ENCODE peak calls at places on chromosomes 2 and 18, in five cellular contexts. Y is GM12864; N is CD8-positive, alpha-beta T cell; P is cardiac muscle cell; E is fibroblast of lung. M is an unnamed sample.

GRCh38 chr2:159073256-159073655 is 104.8 kb downstream of the TANC1 start:
- DNase-seq in Y (no peak), N (no peak), P (no peak), E (peak), M (peak)

GRCh38 chr2:185757356-185757755 is 18.8 kb downstream of the FSIP2 start:
- DNase-seq in Y (no peak), N (no peak), P (no peak), E (peak), M (no peak)

GRCh38 chr2:149221898-149222297 is 108.5 kb upstream of the LYPD6 start:
- DNase-seq in Y (no peak), N (no peak), P (peak), E (no peak), M (peak)

GRCh38 chr2:42933824-42934254 is 141.5 kb upstream of the HAAO start:
- DNase-seq in Y (no peak), N (no peak), P (no peak), E (no peak), M (no peak)

GRCh38 chr2:239157766-239158165 is 243.1 kb downstream of the HDAC4 start:
- DNase-seq in Y (no peak), N (no peak), P (peak), E (no peak), M (no peak)

GRCh38 chr2:63049291-63050185 is 1.1 kb upstream of the OTX1 start:
- DNase-seq in Y (no peak), N (no peak), P (no peak), E (no peak), M (no peak)

GRCh38 chr2:186868344-186868743 is 19.4 kb upstream of the ZSWIM2 start:
- DNase-seq in Y (no peak), N (no peak), P (no peak), E (peak), M (no peak)

GRCh38 chr2:64699712-64700111 is 46.0 kb upstream of the SERTAD2 start:
- DNase-seq in Y (peak), N (peak), P (no peak), E (no peak), M (no peak)

GRCh38 chr2:9373047-9373446 is 50.3 kb downstream of the ITGB1BP1 start:
- DNase-seq in Y (no peak), N (no peak), P (no peak), E (no peak), M (no peak)

GRCh38 chr2:156077041-156077735 is 255.3 kb downstream of the NR4A2 start:
- DNase-seq in Y (no peak), N (no peak), P (no peak), E (peak), M (no peak)

GRCh38 chr18:79915161-79916127 is 36.0 kb downstream of the SLC66A2 start:
- DNase-seq in Y (no peak), N (no peak), P (no peak), E (no peak), M (no peak)

GRCh38 chr18:9594782-9595181 is 19.6 kb downstream of the PPP4R1 start:
- DNase-seq in Y (no peak), N (no peak), P (no peak), E (peak), M (no peak)

GRCh38 chr18:67133669-67134068 is 382.9 kb downstream of the DSEL start:
- DNase-seq in Y (no peak), N (no peak), P (no peak), E (no peak), M (no peak)

GRCh38 chr2:63992061-63992685 is 27.1 kb downstream of the VPS54 start:
- DNase-seq in Y (no peak), N (no peak), P (no peak), E (no peak), M (peak)

GRCh38 chr2:188628989-188629889 is 337.6 kb downstream of the GULP1 start:
- DNase-seq in Y (no peak), N (no peak), P (no peak), E (peak), M (peak)

GRCh38 chr2:106789185-106789584 is 96.8 kb downstream of the ST6GAL2 start:
- DNase-seq in Y (peak), N (no peak), P (no peak), E (no peak), M (no peak)

GRCh38 chr2:159213296-159213695 is 73.2 kb downstream of the WDSUB1 start:
- DNase-seq in Y (no peak), N (no peak), P (no peak), E (no peak), M (no peak)

GRCh38 chr2:195406886-195407603 is 250.0 kb upstream of the SLC39A10 start:
- DNase-seq in Y (no peak), N (no peak), P (no peak), E (peak), M (no peak)

GRCh38 chr2:62479917-62480316 is 26.1 kb downstream of the TMEM17 start:
- DNase-seq in Y (no peak), N (no peak), P (no peak), E (no peak), M (no peak)

GRCh38 chr2:23385748-23386421 is 906 bp downstream of the KLHL29 start:
- DNase-seq in Y (no peak), N (no peak), P (peak), E (no peak), M (no peak)

DNA sequence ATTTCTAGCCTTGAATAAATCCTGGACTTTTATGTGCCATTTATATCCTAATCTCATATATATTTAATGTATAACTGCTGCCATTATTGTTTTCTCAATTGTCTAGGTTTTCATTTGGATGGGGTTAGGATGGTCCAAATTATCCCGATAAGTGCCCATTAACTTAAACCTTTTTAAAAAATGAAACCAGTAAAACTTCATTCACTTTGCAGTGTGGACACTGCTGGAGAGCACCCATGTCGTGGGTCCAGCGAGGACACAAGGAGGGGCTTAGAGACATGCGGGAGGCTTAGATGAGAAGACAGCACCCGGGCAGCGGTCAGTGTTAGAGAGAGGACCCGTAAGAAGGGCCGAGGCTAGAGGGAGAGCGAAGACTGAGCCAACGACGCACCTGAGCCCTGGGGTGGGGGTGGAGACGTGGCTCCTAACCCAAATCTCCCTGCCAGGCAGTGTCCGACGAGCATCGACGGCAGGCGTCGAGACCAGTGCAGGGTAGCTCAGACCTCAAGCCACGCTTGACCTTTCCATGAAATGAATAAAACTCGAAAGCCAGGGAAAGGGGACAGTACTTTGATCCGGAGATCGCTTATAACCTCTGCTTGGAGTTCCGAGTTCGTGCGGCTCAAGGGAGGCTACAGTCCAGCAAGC is 9.0 kb upstream of the EN1 start:
- DNase-seq in Y (no peak), N (no peak), P (no peak), E (no peak), M (no peak)
- H3K4me3 ChIP-seq in Y (no peak), N (peak), P (no peak), E (no peak), M (no peak)

GRCh38 chr2:73827018-73827417 is 1.7 kb upstream of the STAMBP start:
- DNase-seq in Y (no peak), N (no peak), P (peak), E (peak), M (no peak)
- TF ChIP-seq CTCF in Y (peak), N (no peak), P (peak), E (peak), M (peak)

GRCh38 chr18:3661121-3661520 is 211.1 kb downstream of the TGIF1 start:
- DNase-seq in Y (no peak), N (no peak), P (no peak), E (no peak), M (no peak)

GRCh38 chr18:3658529-3658928 is 208.6 kb downstream of the TGIF1 start:
- DNase-seq in Y (no peak), N (no peak), P (no peak), E (no peak), M (no peak)

GRCh38 chr18:3663870-3664512 is 214.0 kb downstream of the TGIF1 start:
- DNase-seq in Y (no peak), N (no peak), P (no peak), E (no peak), M (no peak)

GRCh38 chr18:3661989-3662388 is 212.0 kb downstream of the TGIF1 start:
- DNase-seq in Y (no peak), N (no peak), P (no peak), E (no peak), M (no peak)

DNA sequence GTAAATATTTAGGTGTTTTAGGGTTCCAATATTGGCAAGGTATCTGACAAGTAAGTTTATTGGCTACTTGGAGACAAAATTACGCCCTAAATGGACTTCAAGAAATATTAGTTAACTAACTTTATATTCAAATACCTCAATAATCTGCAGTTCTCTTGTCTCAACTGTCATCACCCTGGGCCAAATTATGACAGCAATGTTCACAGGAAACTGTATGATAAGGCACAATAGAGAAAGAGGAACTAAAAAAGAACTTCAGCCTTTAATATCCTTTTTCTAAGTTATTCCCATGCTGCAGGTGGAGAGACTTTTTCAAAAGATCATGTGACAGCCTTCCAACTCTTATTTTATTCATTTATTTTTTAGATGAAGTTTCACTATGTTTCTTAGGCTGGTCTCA is 210.7 kb downstream of the TGIF1 start:
- DNase-seq in Y (no peak), N (no peak), P (no peak), E (no peak), M (no peak)
- H3K4me3 ChIP-seq in Y (no peak), N (no peak), P (no peak), E (no peak), M (no peak)

GRCh38 chr18:24876266-24876665 is 415.8 kb downstream of the HRH4 start:
- DNase-seq in Y (no peak), N (no peak), P (no peak), E (no peak), M (no peak)

GRCh38 chr18:24875286-24875685 is 414.8 kb downstream of the HRH4 start:
- DNase-seq in Y (no peak), N (no peak), P (no peak), E (no peak), M (no peak)

GRCh38 chr18:24875761-24876160 is 415.3 kb downstream of the HRH4 start:
- DNase-seq in Y (no peak), N (no peak), P (no peak), E (no peak), M (no peak)

DNA sequence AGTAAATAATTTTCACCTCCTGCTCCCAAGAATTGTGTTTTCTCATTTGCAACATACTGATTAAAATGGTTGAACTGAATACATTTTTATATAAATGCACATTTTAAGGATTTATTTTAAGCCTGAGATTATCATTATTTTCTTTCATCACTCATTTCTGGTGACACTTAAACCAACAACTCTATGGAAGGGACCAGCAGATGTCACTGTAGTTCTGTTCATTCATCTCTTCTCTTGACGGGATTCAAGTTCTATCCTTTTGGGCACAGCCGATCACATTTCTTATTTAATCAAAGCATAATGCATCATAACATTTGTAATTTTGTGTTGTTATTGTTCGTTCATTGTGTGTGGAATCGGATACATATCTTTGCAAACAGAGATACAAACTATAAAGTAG is 417.9 kb downstream of the HRH4 start:
- DNase-seq in Y (peak), N (no peak), P (peak), E (peak), M (peak)
- TF ChIP-seq CTCF in Y (peak), N (no peak), P (peak), E (peak), M (peak)

DNA sequence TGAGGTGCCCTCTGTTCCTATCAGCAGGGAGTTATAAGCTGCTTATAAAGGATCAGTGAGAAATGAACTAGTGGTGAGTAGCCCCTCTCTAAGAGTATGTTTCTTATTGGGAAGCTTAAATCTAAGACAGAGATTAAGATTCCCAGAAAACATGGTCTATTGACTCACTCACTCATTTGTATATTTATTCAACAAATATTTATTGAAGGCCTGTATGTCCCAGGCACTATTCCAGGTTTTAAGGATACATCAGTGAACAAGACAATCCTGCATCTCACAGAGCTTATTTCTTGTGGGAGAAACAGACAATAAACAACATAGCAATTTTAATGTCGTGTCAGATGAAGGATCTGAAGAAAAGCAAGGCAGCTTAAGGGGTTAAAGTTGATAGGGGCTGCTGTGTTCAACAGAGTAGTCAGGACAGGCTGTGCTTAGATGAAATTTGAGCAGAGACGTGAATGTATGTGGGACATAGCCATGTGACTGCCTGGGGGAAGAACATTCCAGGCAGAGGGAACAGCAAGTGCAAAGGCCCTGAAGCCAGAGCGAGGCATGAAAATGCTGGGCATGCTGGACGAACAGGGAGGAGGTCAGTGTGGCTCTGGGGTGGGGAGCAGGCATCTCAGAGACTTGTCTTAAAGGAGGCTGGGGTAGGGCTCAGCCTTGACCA is 14.8 kb upstream of the PSD4 start:
- DNase-seq in Y (no peak), N (no peak), P (no peak), E (peak), M (no peak)
- H3K4me3 ChIP-seq in Y (no peak), N (no peak), P (no peak), E (no peak), M (no peak)

GRCh38 chr2:3001595-3002184 is 375.9 kb downstream of the EIPR1 start:
- DNase-seq in Y (no peak), N (no peak), P (peak), E (no peak), M (no peak)
- TF ChIP-seq CTCF in Y (peak), N (no peak), P (peak), E (no peak), M (no peak)

GRCh38 chr2:27211943-27212625 is at the start of the genes ATRAID and SLC5A6:
- DNase-seq in Y (no peak), N (peak), P (peak), E (peak), M (no peak)

GRCh38 chr2:27211241-27211942 is 449 bp upstream of the ATRAID start:
- DNase-seq in Y (no peak), N (no peak), P (no peak), E (no peak), M (no peak)

GRCh38 chr2:27212626-27213471 is 781 bp upstream of the SLC5A6 start:
- DNase-seq in Y (no peak), N (peak), P (peak), E (peak), M (no peak)

GRCh38 chr2:27208486-27209050 is 3.3 kb upstream of the ATRAID start:
- DNase-seq in Y (no peak), N (no peak), P (no peak), E (no peak), M (peak)

DNA sequence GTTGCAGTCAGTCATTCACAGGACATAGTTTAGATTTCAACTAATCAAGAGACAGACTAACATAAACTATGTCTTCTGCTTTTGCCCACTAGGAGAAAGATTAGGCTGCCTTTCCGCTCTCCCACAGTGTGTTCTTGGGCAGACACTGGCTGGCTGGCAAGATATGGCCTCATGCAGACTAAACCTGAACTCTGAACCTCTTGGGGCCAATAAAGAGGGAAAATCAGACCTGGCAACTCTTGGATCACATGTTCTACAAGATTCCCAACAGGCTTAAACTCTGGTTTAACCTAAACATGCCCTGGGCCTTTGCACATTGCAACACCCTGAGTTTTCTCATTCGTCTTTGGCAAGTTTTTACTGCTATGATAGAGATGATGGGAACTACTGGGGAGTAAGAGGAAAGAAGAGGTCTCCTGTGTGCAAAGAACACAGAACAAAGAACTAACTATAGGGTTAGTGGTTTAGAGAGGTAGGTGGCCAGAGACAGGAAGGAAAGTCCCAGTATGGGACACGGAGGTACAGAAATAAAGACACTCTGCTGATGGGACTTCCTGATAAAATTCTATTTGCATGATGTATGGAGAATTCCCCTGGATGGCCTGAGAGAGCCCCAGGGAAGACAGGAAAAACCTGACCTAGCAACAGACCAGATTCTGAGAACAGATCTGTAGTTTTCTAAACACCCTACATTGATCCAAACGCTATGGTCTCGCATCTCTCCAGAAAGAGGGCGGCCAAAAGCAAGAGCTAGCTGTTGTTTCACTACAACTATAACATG is 2.0 kb upstream of the ATRAID start:
- DNase-seq in Y (no peak), N (no peak), P (no peak), E (no peak), M (peak)
- H3K4me3 ChIP-seq in Y (no peak), N (no peak), P (no peak), E (no peak), M (peak)

GRCh38 chr2:20455076-20455587 is 8.3 kb downstream of the RHOB start:
- DNase-seq in Y (no peak), N (no peak), P (no peak), E (no peak), M (no peak)

GRCh38 chr2:20454036-20454981 is 7.4 kb downstream of the RHOB start:
- DNase-seq in Y (no peak), N (no peak), P (no peak), E (no peak), M (no peak)

GRCh38 chr2:20457027-20457426 is 10.2 kb downstream of the RHOB start:
- DNase-seq in Y (no peak), N (no peak), P (no peak), E (peak), M (no peak)

GRCh38 chr2:20457661-20458630 is 11.1 kb downstream of the RHOB start:
- DNase-seq in Y (no peak), N (no peak), P (no peak), E (no peak), M (no peak)

GRCh38 chr2:20456049-20456665 is 9.3 kb downstream of the RHOB start:
- DNase-seq in Y (no peak), N (no peak), P (no peak), E (peak), M (no peak)
- TF ChIP-seq CTCF in Y (no peak), N (no peak), P (no peak), E (no peak), M (no peak)

DNA sequence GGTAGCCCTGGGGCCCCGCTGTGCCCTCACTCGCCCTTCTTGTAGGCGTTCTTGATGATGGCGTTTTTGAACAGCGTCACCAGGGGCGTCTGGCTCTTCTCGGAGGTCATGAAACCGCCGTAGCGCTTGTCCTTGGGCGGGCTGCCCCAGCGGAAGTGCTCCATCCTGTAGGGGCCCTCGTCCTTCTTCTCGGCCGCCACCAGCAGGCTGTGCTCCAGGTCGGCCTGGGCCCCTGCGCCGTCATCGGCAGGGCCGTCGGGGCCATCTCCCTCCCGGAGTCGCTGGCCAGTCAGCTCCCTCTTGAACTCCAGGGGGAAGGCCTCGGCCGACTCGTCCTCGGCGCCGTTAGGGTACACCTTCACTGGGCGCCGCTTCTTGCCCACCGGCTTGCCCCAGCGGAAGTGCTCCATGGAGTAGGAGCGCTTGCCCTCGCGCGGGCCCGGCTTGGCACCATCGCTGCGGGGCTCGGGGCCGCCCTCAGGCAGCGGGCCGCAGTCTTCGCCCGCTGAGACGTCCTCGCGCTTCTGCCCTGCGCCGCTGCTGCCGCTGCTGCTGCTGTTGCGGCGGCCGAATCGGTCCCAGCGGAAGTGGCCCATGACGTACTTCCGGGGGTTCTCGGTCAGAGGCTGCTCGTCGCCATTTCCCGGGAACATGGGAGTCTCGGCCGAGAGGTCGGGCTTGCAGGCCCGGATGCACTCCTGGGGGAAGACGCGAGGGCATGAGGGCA is 7.2 kb downstream of the POMC start:
- DNase-seq in Y (no peak), N (peak), P (no peak), E (peak), M (no peak)
- H3K4me3 ChIP-seq in Y (no peak), N (peak), P (no peak), E (no peak), M (no peak)

M was measured in retinal pigment epithelial cell.